ENCODE peak calls at places on chromosome 5, in eight cellular contexts. O is neural progenitor cell, G is HCT116, M is OCI-LY7, R is GM23338, B is hepatocyte, P is MM.1S, T is SK-N-SH. Y is an unnamed sample.

GRCh38 chr5:159018855-159019254 is 80.9 kb downstream of the EBF1 start:
- DNase-seq in O (no peak), G (no peak), M (no peak), R (no peak), B (no peak), P (no peak), T (no peak), Y (no peak)

GRCh38 chr5:43192558-43193170 is 639 bp downstream of the NIM1K start:
- DNase-seq in O (peak), G (no peak), M (no peak), R (no peak), B (peak), P (no peak), T (peak), Y (peak)

GRCh38 chr5:71899865-71900342 is 180.8 kb downstream of the CARTPT start:
- DNase-seq in O (no peak), G (no peak), M (no peak), R (no peak), B (peak), P (no peak), T (no peak), Y (peak)

GRCh38 chr5:141680751-141681201 is 1.3 kb downstream of the ARAP3 start:
- DNase-seq in O (peak), G (no peak), M (no peak), R (peak), B (no peak), P (no peak), T (peak), Y (peak)

GRCh38 chr5:137666901-137667300 is 69.0 kb downstream of the KLHL3 start:
- DNase-seq in O (no peak), G (no peak), M (no peak), R (no peak), B (no peak), P (no peak), T (no peak), Y (no peak)

GRCh38 chr5:96661101-96661840 is 905 bp upstream of the CAST start:
- DNase-seq in O (peak), G (no peak), M (peak), R (peak), B (peak), P (peak), T (peak), Y (peak)

GRCh38 chr5:67577424-67577823 is 380.8 kb upstream of the CD180 start:
- DNase-seq in O (no peak), G (no peak), M (no peak), R (no peak), B (no peak), P (no peak), T (no peak), Y (peak)

GRCh38 chr5:38780950-38781349 is 64.9 kb upstream of the OSMR start:
- DNase-seq in O (no peak), G (no peak), M (no peak), R (no peak), B (peak), P (no peak), T (no peak), Y (peak)

GRCh38 chr5:175895701-175896102 is 24.3 kb downstream of the CPLX2 start:
- DNase-seq in O (peak), G (no peak), M (peak), R (no peak), B (no peak), P (no peak), T (no peak), Y (no peak)

GRCh38 chr5:6948562-6948961 is 235.3 kb downstream of the TENT4A start:
- DNase-seq in O (no peak), G (no peak), M (no peak), R (no peak), B (no peak), P (no peak), T (no peak), Y (no peak)

GRCh38 chr5:175444060-175444904 is at the start of gene DRD1:
- DNase-seq in O (peak), G (no peak), M (peak), R (peak), B (peak), P (peak), T (peak), Y (peak)

GRCh38 chr5:149883550-149883949 is 61.0 kb downstream of the PDE6A start:
- DNase-seq in O (no peak), G (no peak), M (no peak), R (no peak), B (no peak), P (no peak), T (no peak), Y (no peak)

GRCh38 chr5:66230551-66230950 is 86.5 kb downstream of the SREK1 start:
- DNase-seq in O (no peak), G (no peak), M (no peak), R (peak), B (no peak), P (no peak), T (no peak), Y (no peak)

GRCh38 chr5:152514827-152515397 is 109.8 kb upstream of the NMUR2 start:
- DNase-seq in O (peak), G (peak), M (peak), R (peak), B (peak), P (peak), T (peak), Y (peak)

GRCh38 chr5:147303976-147304375 is 69.2 kb downstream of the STK32A start:
- DNase-seq in O (no peak), G (peak), M (no peak), R (no peak), B (no peak), P (no peak), T (no peak), Y (peak)

GRCh38 chr5:77944757-77945340 is 168.7 kb upstream of the TBCA start:
- DNase-seq in O (no peak), G (no peak), M (no peak), R (no peak), B (no peak), P (no peak), T (no peak), Y (no peak)

GRCh38 chr5:104370523-104370922 is 807.9 kb upstream of the NUDT12 start:
- DNase-seq in O (no peak), G (no peak), M (no peak), R (no peak), B (no peak), P (no peak), T (no peak), Y (peak)

GRCh38 chr5:33491941-33492340 is 51.2 kb downstream of the TARS1 start:
- DNase-seq in O (no peak), G (no peak), M (no peak), R (no peak), B (no peak), P (no peak), T (no peak), Y (no peak)

GRCh38 chr5:162703914-162704313 is 636.3 kb downstream of the GABRG2 start:
- DNase-seq in O (peak), G (no peak), M (no peak), R (peak), B (peak), P (no peak), T (no peak), Y (no peak)

GRCh38 chr5:167304834-167305469 is 986.5 kb upstream of the WWC1 start:
- DNase-seq in O (peak), G (no peak), M (no peak), R (no peak), B (no peak), P (no peak), T (no peak), Y (no peak)

GRCh38 chr5:91018185-91018584 is 364.9 kb downstream of the ARRDC3 start:
- DNase-seq in O (no peak), G (no peak), M (no peak), R (no peak), B (no peak), P (no peak), T (no peak), Y (no peak)

GRCh38 chr5:54873696-54874095 is 111.7 kb downstream of the ESM1 start:
- DNase-seq in O (no peak), G (no peak), M (no peak), R (no peak), B (no peak), P (no peak), T (no peak), Y (no peak)

GRCh38 chr5:116436674-116437350 is 137.8 kb downstream of the SEMA6A start:
- DNase-seq in O (no peak), G (no peak), M (no peak), R (no peak), B (no peak), P (no peak), T (peak), Y (no peak)

GRCh38 chr5:74109344-74109743 is 483.3 kb downstream of the ARHGEF28 start:
- DNase-seq in O (peak), G (no peak), M (no peak), R (peak), B (no peak), P (no peak), T (no peak), Y (no peak)

GRCh38 chr5:37668524-37669047 is 171.3 kb downstream of the GDNF start:
- DNase-seq in O (no peak), G (peak), M (no peak), R (peak), B (peak), P (no peak), T (no peak), Y (peak)

GRCh38 chr5:72633649-72634048 is 126.4 kb upstream of the ZNF366 start:
- DNase-seq in O (no peak), G (no peak), M (no peak), R (no peak), B (no peak), P (no peak), T (no peak), Y (no peak)

GRCh38 chr5:168266016-168266415 is 25.4 kb upstream of the WWC1 start:
- DNase-seq in O (no peak), G (no peak), M (no peak), R (no peak), B (no peak), P (no peak), T (no peak), Y (no peak)

GRCh38 chr5:174454464-174454863 is 269.9 kb upstream of the MSX2 start:
- DNase-seq in O (no peak), G (no peak), M (no peak), R (no peak), B (no peak), P (peak), T (no peak), Y (no peak)

GRCh38 chr5:15524712-15525111 is 24.7 kb downstream of the FBXL7 start:
- DNase-seq in O (no peak), G (no peak), M (no peak), R (no peak), B (no peak), P (no peak), T (no peak), Y (no peak)

GRCh38 chr5:78638423-78638822 is 10.1 kb downstream of the LHFPL2 start:
- DNase-seq in O (peak), G (no peak), M (no peak), R (no peak), B (peak), P (no peak), T (peak), Y (peak)

GRCh38 chr5:102018279-102018678 is 277.8 kb downstream of the SLCO4C1 start:
- DNase-seq in O (no peak), G (no peak), M (no peak), R (no peak), B (no peak), P (no peak), T (no peak), Y (no peak)

GRCh38 chr5:57113486-57113885 is 60.4 kb upstream of the GPBP1 start:
- DNase-seq in O (no peak), G (no peak), M (no peak), R (no peak), B (no peak), P (no peak), T (no peak), Y (no peak)

GRCh38 chr5:85266692-85267091 is 882.0 kb upstream of the EDIL3 start:
- DNase-seq in O (no peak), G (no peak), M (no peak), R (no peak), B (no peak), P (no peak), T (no peak), Y (no peak)

GRCh38 chr5:123705741-123706140 is 193.8 kb downstream of the CSNK1G3 start:
- DNase-seq in O (no peak), G (no peak), M (no peak), R (no peak), B (no peak), P (no peak), T (no peak), Y (peak)

GRCh38 chr5:106380736-106381135 is 1290.0 kb downstream of the EFNA5 start:
- DNase-seq in O (no peak), G (no peak), M (no peak), R (no peak), B (no peak), P (no peak), T (no peak), Y (peak)

GRCh38 chr5:177370488-177371119 is 12.9 kb downstream of the RGS14 start:
- DNase-seq in O (peak), G (peak), M (peak), R (peak), B (peak), P (peak), T (peak), Y (peak)

GRCh38 chr5:93158841-93159240 is 422.2 kb downstream of the NR2F1-AS1 start:
- DNase-seq in O (no peak), G (no peak), M (no peak), R (no peak), B (no peak), P (no peak), T (no peak), Y (no peak)

GRCh38 chr5:39521945-39522590 is 97.3 kb upstream of the DAB2 start:
- DNase-seq in O (no peak), G (no peak), M (no peak), R (no peak), B (no peak), P (no peak), T (no peak), Y (no peak)

GRCh38 chr5:55994998-55995914 is 493 bp upstream of the IL6ST start:
- DNase-seq in O (peak), G (peak), M (peak), R (peak), B (peak), P (peak), T (peak), Y (peak)

GRCh38 chr5:80990527-80990926 is 30.4 kb downstream of the RASGRF2 start:
- DNase-seq in O (no peak), G (no peak), M (no peak), R (peak), B (no peak), P (no peak), T (no peak), Y (peak)

GRCh38 chr5:164422400-164422799 is 917.0 kb downstream of the MAT2B start:
- DNase-seq in O (peak), G (no peak), M (no peak), R (peak), B (peak), P (no peak), T (no peak), Y (no peak)
- TF ChIP-seq EZH2phosphoT487 in O (no peak), G (no peak), M (no peak), R (no peak), B (no peak), P (no peak), T (no peak), Y (no peak)

GRCh38 chr5:35856186-35857003 is at the start of gene IL7R:
- DNase-seq in O (no peak), G (no peak), M (peak), R (no peak), B (no peak), P (no peak), T (no peak), Y (peak)
- H3K4me3 ChIP-seq in O (no peak), G (no peak), M (peak), R (no peak), B (no peak), P (no peak), T (no peak), Y (peak)

GRCh38 chr5:142769793-142770649 is at the start of gene ARHGAP26:
- DNase-seq in O (peak), G (peak), M (peak), R (peak), B (peak), P (peak), T (peak), Y (peak)
- TF ChIP-seq CTCF in O (peak), G (peak), M (no peak), R (peak), B (peak), P (peak), T (peak), Y (no peak)

DNA sequence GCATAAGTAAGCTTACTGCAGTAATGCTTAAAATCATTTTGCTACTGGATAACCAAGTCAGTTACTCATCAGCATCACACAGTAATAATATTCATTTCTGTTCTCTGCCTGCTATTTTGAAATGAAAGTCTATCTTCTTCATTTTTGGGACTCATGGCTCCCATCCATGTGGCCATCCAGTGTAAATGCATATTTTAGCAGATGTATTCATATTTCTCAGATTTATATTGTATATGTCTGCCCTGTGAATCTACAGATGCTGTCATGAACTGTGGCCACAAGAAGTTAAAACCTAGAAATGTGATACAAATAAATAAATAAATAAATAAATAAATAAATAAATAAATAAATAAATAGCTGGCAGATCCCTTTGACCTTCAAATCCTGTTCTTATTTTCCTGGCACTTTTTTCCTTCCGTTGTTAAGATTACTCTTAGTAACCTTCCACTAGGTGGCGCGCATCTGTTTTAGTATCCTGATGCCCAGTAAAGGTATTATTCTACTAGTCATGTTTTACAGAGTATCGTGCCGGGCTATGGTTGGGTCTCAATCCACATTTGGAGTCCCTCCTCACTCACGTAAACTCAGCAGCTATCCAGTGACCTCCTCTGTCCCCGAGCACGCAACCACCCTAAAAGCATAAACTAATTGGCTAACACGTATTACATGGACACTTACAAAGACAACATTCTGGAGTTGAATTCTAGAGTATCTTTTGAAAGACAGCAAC is 79.2 kb upstream of the IL7R start:
- DNase-seq in O (peak), G (peak), M (peak), R (peak), B (peak), P (peak), T (peak), Y (peak)
- TF ChIP-seq EZH2phosphoT487 in O (no peak), G (no peak), M (no peak), R (no peak), B (no peak), P (no peak), T (no peak), Y (no peak)